ENCODE peak calls at places on chromosomes 16 and 17, in four cellular contexts. G, R, V and B are unnamed samples.

GRCh38 chr17:286571-286970 is 66.0 kb downstream of the RPH3AL start:
- DNase-seq in V (no peak), R (no peak), G (no peak), B (no peak)

GRCh38 chr17:44198721-44199552 is 747 bp downstream of the ATXN7L3 start:
- DNase-seq in G (peak), R (no peak), V (peak), B (no peak)

GRCh38 chr17:680554-680953 is 34.1 kb downstream of the VPS53 start:
- DNase-seq in G (no peak), R (no peak), V (no peak), B (no peak)

GRCh38 chr17:65294184-65294719 is 157.1 kb downstream of the RGS9 start:
- DNase-seq in G (peak), V (peak), R (no peak), B (peak)

GRCh38 chr17:74607219-74607618 is 15.1 kb upstream of the CD300LD start:
- DNase-seq in V (no peak), G (no peak), R (no peak), B (no peak)

GRCh38 chr16:67245189-67245585 is 2.1 kb downstream of the FHOD1 start:
- DNase-seq in G (no peak), V (no peak), R (no peak), B (no peak)

GRCh38 chr17:47072881-47073280 is 93.8 kb upstream of the RPRML start:
- DNase-seq in G (no peak), V (no peak), R (no peak), B (peak)

GRCh38 chr17:59381716-59382570 is 50.5 kb downstream of the YPEL2 start:
- DNase-seq in G (no peak), V (no peak), R (no peak), B (no peak)

GRCh38 chr17:71926746-71927398 is 193.9 kb upstream of the SOX9 start:
- DNase-seq in R (no peak), G (no peak), V (no peak), B (no peak)

GRCh38 chr17:68204736-68205135 is 43.1 kb upstream of the AMZ2 start:
- DNase-seq in R (no peak), G (no peak), V (no peak), B (no peak)

GRCh38 chr16:2452650-2453049 is 7.3 kb upstream of the TEDC2 start:
- DNase-seq in G (no peak), V (no peak), R (no peak), B (no peak)

GRCh38 chr17:29566473-29567361 is at the start of gene ABHD15:
- DNase-seq in R (no peak), G (no peak), V (peak), B (peak)

GRCh38 chr17:60840456-60840855 is 162.8 kb downstream of the BCAS3 start:
- DNase-seq in R (no peak), V (no peak), G (no peak), B (no peak)

GRCh38 chr16:27455700-27456099 is 53.7 kb downstream of the IL21R start:
- DNase-seq in V (no peak), G (no peak), R (no peak), B (no peak)

GRCh38 chr17:40443196-40443987 is at the start of gene IGFBP4:
- DNase-seq in R (no peak), G (peak), V (peak), B (peak)

GRCh38 chr17:77358801-77359716 is 218.3 kb downstream of the SEC14L1 start:
- DNase-seq in V (no peak), G (no peak), R (no peak), B (no peak)

GRCh38 chr17:44174427-44174826 is 3.9 kb downstream of the ASB16 start:
- DNase-seq in G (no peak), R (no peak), V (no peak), B (no peak)

GRCh38 chr16:8675183-8676159 is 1.1 kb downstream of the ABAT start:
- DNase-seq in G (no peak), R (no peak), V (no peak), B (no peak)

GRCh38 chr16:8975039-8975438 is 11.3 kb upstream of the USP7 start:
- DNase-seq in G (no peak), V (no peak), R (no peak), B (no peak)

GRCh38 chr16:17238285-17239028 is 232.3 kb downstream of the XYLT1 start:
- DNase-seq in G (no peak), V (no peak), R (no peak), B (no peak)

GRCh38 chr17:17350491-17351355 is 47.5 kb downstream of the NT5M start:
- DNase-seq in R (no peak), V (no peak), G (no peak), B (no peak)

GRCh38 chr16:66382966-66383299 is 16.4 kb downstream of the CDH5 start:
- DNase-seq in G (no peak), R (no peak), V (no peak), B (no peak)

GRCh38 chr17:79930077-79930785 is 91.0 kb upstream of the CBX4 start:
- DNase-seq in V (no peak), G (no peak), R (no peak), B (no peak)

GRCh38 chr16:280552-280951 is at the start of gene ARHGDIG:
- DNase-seq in R (no peak), G (peak), V (no peak), B (no peak)

GRCh38 chr17:63483655-63484575 is 7.1 kb downstream of the ACE start:
- DNase-seq in G (no peak), V (no peak), R (no peak), B (no peak)

GRCh38 chr17:75191584-75191983 is 8.8 kb upstream of the SUMO2 start:
- DNase-seq in R (no peak), V (no peak), G (peak), B (no peak)

GRCh38 chr16:53041196-53041977 is 11.3 kb downstream of the CHD9NB start:
- DNase-seq in V (no peak), R (no peak), G (no peak), B (no peak)

GRCh38 chr16:81553080-81553813 is 108.6 kb downstream of the CMIP start:
- DNase-seq in R (no peak), G (no peak), V (no peak), B (no peak)
- TF ChIP-seq SPI1 in R (no peak), G (no peak), V (no peak), B (no peak)

GRCh38 chr16:11254913-11255736 is 879 bp downstream of the SOCS1 start:
- DNase-seq in G (peak), V (peak), R (no peak), B (peak)
- TF ChIP-seq SPI1 in G (peak), V (no peak), R (peak), B (peak)

GRCh38 chr17:7570351-7570750 is 8.6 kb downstream of the SENP3 start:
- DNase-seq in R (no peak), G (no peak), V (no peak), B (no peak)
- TF ChIP-seq SPI1 in R (no peak), G (no peak), V (no peak), B (no peak)

DNA sequence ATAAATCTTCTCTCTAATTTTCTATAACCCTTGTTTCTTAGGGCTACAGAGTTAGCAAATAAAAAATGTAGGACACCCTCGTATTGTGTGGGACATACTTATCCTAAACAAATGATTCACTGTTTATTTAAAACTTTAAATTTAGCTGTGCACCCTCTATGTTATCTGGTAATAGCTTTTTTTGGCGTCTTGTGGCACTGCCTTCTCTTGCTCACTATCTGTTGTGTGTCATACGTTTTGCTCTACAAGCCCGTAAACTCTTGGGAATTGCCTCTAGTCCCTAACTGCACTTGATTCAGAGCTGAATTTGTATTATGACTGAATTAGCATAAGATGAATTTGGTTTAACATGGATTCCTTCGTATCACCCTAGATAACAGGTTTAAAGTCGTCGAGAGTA is 144.3 kb upstream of the MYOCD start:
- DNase-seq in V (no peak), G (no peak), R (no peak), B (no peak)
- TF ChIP-seq SPI1 in V (no peak), G (no peak), R (no peak), B (no peak)